ENCODE peak calls at places on chromosomes 11 and 22, in seven cellular contexts. One of them, this sample, is unnamed.

GRCh38 chr22:39381009-39381755 is 18.4 kb upstream of the TAB1 start:
- DNase-seq in progenitor cell of endocrine pancreas: no peak
- DNase-seq in neural crest cell: no peak
- DNase-seq in foreskin fibroblast: peak
- DNase-seq in IMR-90: no peak
- DNase-seq in hepatocyte: no peak
- DNase-seq in neural progenitor cell: no peak
- DNase-seq in this sample: no peak

GRCh38 chr11:45858751-45859398 is 11.6 kb downstream of the CRY2 start:
- DNase-seq in neural crest cell: no peak
- DNase-seq in progenitor cell of endocrine pancreas: no peak
- DNase-seq in IMR-90: no peak
- DNase-seq in foreskin fibroblast: no peak
- DNase-seq in hepatocyte: no peak
- DNase-seq in neural progenitor cell: no peak
- DNase-seq in this sample: no peak

GRCh38 chr22:45891471-45891995 is 85.4 kb downstream of the WNT7B start:
- DNase-seq in hepatocyte: no peak
- DNase-seq in IMR-90: no peak
- DNase-seq in progenitor cell of endocrine pancreas: no peak
- DNase-seq in neural progenitor cell: no peak
- DNase-seq in foreskin fibroblast: no peak
- DNase-seq in neural crest cell: no peak
- DNase-seq in this sample: no peak

GRCh38 chr22:45317551-45318167 is 7.9 kb downstream of the FAM118A start:
- DNase-seq in neural crest cell: no peak
- DNase-seq in foreskin fibroblast: peak
- DNase-seq in IMR-90: peak
- DNase-seq in hepatocyte: peak
- DNase-seq in progenitor cell of endocrine pancreas: no peak
- DNase-seq in neural progenitor cell: peak
- DNase-seq in this sample: no peak

GRCh38 chr11:80844110-80844509 is 1403.3 kb upstream of the TENM4 start:
- DNase-seq in neural progenitor cell: peak
- DNase-seq in neural crest cell: no peak
- DNase-seq in progenitor cell of endocrine pancreas: no peak
- DNase-seq in foreskin fibroblast: no peak
- DNase-seq in IMR-90: no peak
- DNase-seq in hepatocyte: no peak
- DNase-seq in this sample: no peak

GRCh38 chr11:96105197-96105895 is 181.4 kb upstream of the MTMR2 start:
- DNase-seq in neural crest cell: no peak
- DNase-seq in progenitor cell of endocrine pancreas: no peak
- DNase-seq in neural progenitor cell: no peak
- DNase-seq in hepatocyte: no peak
- DNase-seq in foreskin fibroblast: no peak
- DNase-seq in IMR-90: no peak
- DNase-seq in this sample: no peak

GRCh38 chr22:46450931-46451660 is 86.3 kb downstream of the CELSR1 start:
- DNase-seq in hepatocyte: peak
- DNase-seq in progenitor cell of endocrine pancreas: no peak
- DNase-seq in neural progenitor cell: no peak
- DNase-seq in neural crest cell: no peak
- DNase-seq in IMR-90: no peak
- DNase-seq in foreskin fibroblast: no peak
- DNase-seq in this sample: no peak

GRCh38 chr22:46425011-46425410 is 89.5 kb downstream of the TRMU start:
- DNase-seq in neural crest cell: no peak
- DNase-seq in progenitor cell of endocrine pancreas: no peak
- DNase-seq in hepatocyte: no peak
- DNase-seq in neural progenitor cell: no peak
- DNase-seq in IMR-90: peak
- DNase-seq in foreskin fibroblast: peak
- DNase-seq in this sample: no peak

GRCh38 chr11:119337581-119338317 is 2.9 kb downstream of the C1QTNF5 start:
- DNase-seq in IMR-90: peak
- DNase-seq in progenitor cell of endocrine pancreas: no peak
- DNase-seq in hepatocyte: peak
- DNase-seq in foreskin fibroblast: peak
- DNase-seq in neural progenitor cell: peak
- DNase-seq in neural crest cell: no peak
- DNase-seq in this sample: no peak

GRCh38 chr11:2248762-2249161 is 21.6 kb downstream of the ASCL2 start:
- DNase-seq in progenitor cell of endocrine pancreas: no peak
- DNase-seq in foreskin fibroblast: no peak
- DNase-seq in IMR-90: no peak
- DNase-seq in neural crest cell: no peak
- DNase-seq in neural progenitor cell: no peak
- DNase-seq in hepatocyte: no peak
- DNase-seq in this sample: no peak

GRCh38 chr11:128240546-128240945 is 346.8 kb downstream of the ETS1 start:
- DNase-seq in hepatocyte: no peak
- DNase-seq in neural crest cell: no peak
- DNase-seq in neural progenitor cell: no peak
- DNase-seq in progenitor cell of endocrine pancreas: no peak
- DNase-seq in foreskin fibroblast: peak
- DNase-seq in IMR-90: peak
- DNase-seq in this sample: no peak

GRCh38 chr11:17504330-17505107 is 27.9 kb upstream of the ABCC8 start:
- DNase-seq in progenitor cell of endocrine pancreas: peak
- DNase-seq in neural crest cell: peak
- DNase-seq in neural progenitor cell: peak
- DNase-seq in IMR-90: peak
- DNase-seq in foreskin fibroblast: peak
- DNase-seq in hepatocyte: peak
- DNase-seq in this sample: peak

GRCh38 chr11:109704432-109704831 is 282.4 kb downstream of the C11orf87 start:
- DNase-seq in foreskin fibroblast: no peak
- DNase-seq in hepatocyte: no peak
- DNase-seq in neural crest cell: no peak
- DNase-seq in progenitor cell of endocrine pancreas: no peak
- DNase-seq in neural progenitor cell: no peak
- DNase-seq in IMR-90: no peak
- DNase-seq in this sample: no peak

GRCh38 chr22:43561421-43562178 is 149.8 kb downstream of the MPPED1 start:
- DNase-seq in hepatocyte: no peak
- DNase-seq in foreskin fibroblast: no peak
- DNase-seq in neural crest cell: no peak
- DNase-seq in neural progenitor cell: no peak
- DNase-seq in progenitor cell of endocrine pancreas: no peak
- DNase-seq in IMR-90: no peak
- DNase-seq in this sample: no peak

GRCh38 chr11:69005183-69005630 is 7.8 kb downstream of the MRGPRF start:
- DNase-seq in hepatocyte: no peak
- DNase-seq in IMR-90: no peak
- DNase-seq in foreskin fibroblast: no peak
- DNase-seq in neural crest cell: no peak
- DNase-seq in progenitor cell of endocrine pancreas: peak
- DNase-seq in neural progenitor cell: no peak
- DNase-seq in this sample: no peak

DNA sequence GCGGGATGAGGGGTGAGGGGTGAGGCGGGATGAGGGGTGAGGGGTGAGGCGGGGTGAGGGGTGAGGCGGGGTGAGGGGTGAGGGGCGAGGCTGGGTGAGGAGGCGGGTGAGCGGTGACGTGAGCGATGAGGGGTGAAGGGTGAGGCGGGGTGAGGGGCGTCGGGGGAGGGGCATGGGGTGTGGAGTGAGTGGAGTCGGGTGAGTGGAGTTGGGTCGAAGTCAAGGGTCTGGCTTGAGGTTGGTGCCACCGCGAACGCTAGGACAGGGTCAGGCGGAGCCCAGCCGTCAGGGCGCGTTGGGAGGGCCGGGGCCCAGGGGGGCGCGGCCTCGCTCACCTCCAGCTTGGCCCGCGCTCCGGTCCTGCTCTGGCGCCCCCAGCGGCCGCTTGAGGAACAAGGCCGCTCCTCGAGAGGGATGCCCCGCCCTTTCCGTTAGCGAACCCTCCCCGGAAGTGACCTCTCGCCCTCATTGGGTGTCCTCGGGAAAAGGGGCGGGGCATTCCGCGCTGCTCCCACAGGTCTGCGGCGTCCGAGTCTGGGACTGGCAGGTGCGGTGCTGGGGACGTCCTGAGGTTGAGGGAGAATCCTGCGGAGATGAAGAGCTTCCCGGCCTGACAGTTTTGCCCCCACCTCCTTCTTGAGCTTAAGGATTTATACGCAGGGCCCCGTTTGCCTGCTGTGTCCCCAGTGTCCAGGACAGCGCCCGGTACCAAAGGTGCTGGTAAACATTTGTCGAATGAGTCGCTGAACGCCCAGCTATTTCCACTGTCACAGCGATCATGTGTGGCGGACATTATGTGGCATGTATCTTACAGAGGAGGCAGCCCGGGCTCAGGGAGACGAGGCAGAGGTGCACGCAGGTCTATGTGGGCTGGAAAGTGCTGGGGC is at the start of gene SYCE3:
- DNase-seq in neural progenitor cell: peak
- DNase-seq in IMR-90: peak
- DNase-seq in progenitor cell of endocrine pancreas: peak
- DNase-seq in neural crest cell: peak
- DNase-seq in hepatocyte: peak
- DNase-seq in foreskin fibroblast: peak
- DNase-seq in this sample: peak
- TF ChIP-seq CTCF in neural progenitor cell: peak
- TF ChIP-seq CTCF in IMR-90: peak
- TF ChIP-seq CTCF in progenitor cell of endocrine pancreas: peak
- TF ChIP-seq CTCF in neural crest cell: peak
- TF ChIP-seq CTCF in hepatocyte: peak
- TF ChIP-seq CTCF in foreskin fibroblast: peak
- TF ChIP-seq CTCF in this sample: peak

GRCh38 chr11:57342702-57343101 is 4.5 kb downstream of the P2RX3 start:
- DNase-seq in hepatocyte: no peak
- DNase-seq in neural progenitor cell: no peak
- DNase-seq in IMR-90: no peak
- DNase-seq in neural crest cell: no peak
- DNase-seq in progenitor cell of endocrine pancreas: no peak
- DNase-seq in foreskin fibroblast: no peak
- DNase-seq in this sample: no peak

GRCh38 chr11:57338152-57338551 is at the start of gene P2RX3:
- DNase-seq in neural progenitor cell: no peak
- DNase-seq in IMR-90: no peak
- DNase-seq in hepatocyte: no peak
- DNase-seq in foreskin fibroblast: no peak
- DNase-seq in neural crest cell: no peak
- DNase-seq in progenitor cell of endocrine pancreas: no peak
- DNase-seq in this sample: no peak

GRCh38 chr11:57341250-57341808 is 3.2 kb downstream of the P2RX3 start:
- DNase-seq in progenitor cell of endocrine pancreas: no peak
- DNase-seq in hepatocyte: no peak
- DNase-seq in neural progenitor cell: no peak
- DNase-seq in IMR-90: no peak
- DNase-seq in neural crest cell: no peak
- DNase-seq in foreskin fibroblast: no peak
- DNase-seq in this sample: no peak

GRCh38 chr11:57339305-57339704 is 1.2 kb downstream of the P2RX3 start:
- DNase-seq in IMR-90: no peak
- DNase-seq in progenitor cell of endocrine pancreas: no peak
- DNase-seq in foreskin fibroblast: no peak
- DNase-seq in neural crest cell: no peak
- DNase-seq in neural progenitor cell: no peak
- DNase-seq in hepatocyte: no peak
- DNase-seq in this sample: no peak

DNA sequence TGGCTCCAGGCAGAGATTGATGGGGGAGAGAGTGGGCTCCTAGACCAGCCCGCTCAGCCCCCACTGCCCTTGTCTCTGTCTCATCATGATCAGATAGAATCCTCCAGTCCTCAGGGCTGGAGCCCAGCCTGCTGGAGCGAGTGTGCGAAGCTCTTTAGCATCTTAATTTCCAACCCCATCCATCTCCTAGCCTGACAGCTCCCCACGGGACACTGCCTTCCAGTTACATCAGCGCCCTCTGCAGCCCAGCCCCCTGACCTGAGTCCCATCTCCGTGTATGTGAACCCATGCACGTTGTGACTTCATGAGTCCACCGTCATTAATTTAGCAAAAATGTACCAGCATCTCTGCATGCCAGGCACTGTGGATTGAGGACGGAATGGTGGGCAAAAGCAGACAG is 2.1 kb downstream of the P2RX3 start:
- DNase-seq in neural progenitor cell: peak
- DNase-seq in progenitor cell of endocrine pancreas: no peak
- DNase-seq in IMR-90: no peak
- DNase-seq in hepatocyte: peak
- DNase-seq in foreskin fibroblast: peak
- DNase-seq in neural crest cell: peak
- DNase-seq in this sample: no peak
- TF ChIP-seq CTCF in neural progenitor cell: peak
- TF ChIP-seq CTCF in progenitor cell of endocrine pancreas: peak
- TF ChIP-seq CTCF in IMR-90: no peak
- TF ChIP-seq CTCF in hepatocyte: peak
- TF ChIP-seq CTCF in foreskin fibroblast: no peak
- TF ChIP-seq CTCF in neural crest cell: peak
- TF ChIP-seq CTCF in this sample: no peak

DNA sequence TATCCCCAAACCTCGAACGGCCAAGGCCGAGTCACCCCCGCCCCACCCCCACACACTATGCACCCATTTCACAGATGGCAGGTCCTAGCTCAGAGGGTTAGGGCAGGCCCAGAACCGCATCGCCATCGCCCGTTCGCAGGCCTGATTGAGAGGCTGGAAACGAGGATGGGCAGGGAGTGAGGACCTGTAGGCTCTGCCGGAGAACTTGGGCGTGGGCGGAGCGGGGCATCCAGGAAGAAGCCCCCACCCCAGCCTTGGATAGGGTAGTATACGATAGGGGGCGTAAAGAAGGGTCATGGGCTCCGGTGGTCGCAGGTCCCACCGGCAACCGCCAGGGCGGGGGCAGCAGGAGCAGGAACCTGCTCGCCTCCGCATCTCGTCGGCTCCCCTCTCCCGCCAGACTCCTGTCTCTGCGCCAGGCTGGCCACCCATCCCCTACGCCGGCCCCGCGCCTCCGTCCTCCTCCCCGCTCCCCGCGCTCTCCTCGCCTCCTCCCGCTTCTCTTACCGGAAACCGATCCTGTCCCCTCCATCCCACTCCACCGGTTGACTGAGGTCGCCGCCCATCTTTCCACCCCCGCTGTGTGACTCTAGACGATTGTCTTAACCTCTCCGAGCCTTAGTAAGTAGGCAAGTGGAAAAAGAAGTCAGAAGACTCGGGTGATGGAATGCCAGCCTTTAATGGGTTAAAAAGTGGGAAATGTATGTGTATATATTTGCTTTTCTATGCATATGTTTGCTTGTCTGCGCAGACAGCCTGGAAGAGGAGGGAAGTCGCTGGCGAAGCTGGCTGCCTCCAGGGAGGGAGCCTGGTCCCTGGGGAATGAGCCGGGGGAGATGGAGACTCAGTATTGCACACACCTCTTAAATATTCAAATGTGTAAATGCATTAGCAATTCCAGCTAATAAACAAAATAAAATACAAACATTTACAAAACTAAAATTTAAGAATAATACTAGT is 52.8 kb downstream of the CYTH4 start:
- DNase-seq in progenitor cell of endocrine pancreas: no peak
- DNase-seq in IMR-90: no peak
- DNase-seq in foreskin fibroblast: no peak
- DNase-seq in neural crest cell: no peak
- DNase-seq in hepatocyte: no peak
- DNase-seq in neural progenitor cell: peak
- DNase-seq in this sample: no peak
- TF ChIP-seq CTCF in progenitor cell of endocrine pancreas: peak
- TF ChIP-seq CTCF in IMR-90: no peak
- TF ChIP-seq CTCF in foreskin fibroblast: no peak
- TF ChIP-seq CTCF in neural crest cell: peak
- TF ChIP-seq CTCF in hepatocyte: peak
- TF ChIP-seq CTCF in neural progenitor cell: peak
- TF ChIP-seq CTCF in this sample: no peak

GRCh38 chr22:22069450-22070370 is 87.1 kb upstream of the TOP3B start:
- DNase-seq in neural progenitor cell: no peak
- DNase-seq in IMR-90: no peak
- DNase-seq in neural crest cell: no peak
- DNase-seq in progenitor cell of endocrine pancreas: no peak
- DNase-seq in foreskin fibroblast: no peak
- DNase-seq in hepatocyte: no peak
- DNase-seq in this sample: no peak
- TF ChIP-seq CTCF in neural progenitor cell: no peak
- TF ChIP-seq CTCF in IMR-90: no peak
- TF ChIP-seq CTCF in neural crest cell: no peak
- TF ChIP-seq CTCF in progenitor cell of endocrine pancreas: no peak
- TF ChIP-seq CTCF in foreskin fibroblast: no peak
- TF ChIP-seq CTCF in hepatocyte: no peak
- TF ChIP-seq CTCF in this sample: no peak